ENCODE peak calls at places on chromosomes 5 and 9, in four cellular contexts. I is endothelial cell, P is transverse colon, L is T follicular helper cell. O is an unnamed sample.
A peak's percentile ranks its signal among the peaks of the same experiment; 100 is the strongest.

GRCh38 chr9:96008502-96009222 is 133.2 kb downstream of the ERCC6L2 start:
- DNase-seq in I (no peak), L (no peak), P (no peak), O (no peak)

GRCh38 chr9:114176601-114177295 is 21.4 kb downstream of the COL27A1 start:
- DNase-seq in L (no peak), I (no peak), P (no peak), O (no peak)

GRCh38 chr9:136433043-136433715 is 6.5 kb downstream of the INPP5E start:
- DNase-seq in P (no peak), I (no peak), L (no peak), O (no peak)

GRCh38 chr5:132184588-132184987 is 43.1 kb downstream of the P4HA2 start:
- DNase-seq in L (no peak), P (no peak), I (no peak), O (no peak)

GRCh38 chr5:9453480-9454011 is 92.3 kb downstream of the SEMA5A start:
- DNase-seq in L (no peak), I (no peak), P (no peak), O (no peak)

GRCh38 chr9:94817291-94818195 is 91.0 kb downstream of the AOPEP start:
- DNase-seq in L (no peak), P (no peak), I (no peak), O (no peak)

GRCh38 chr9:130302785-130303612 is 37.4 kb downstream of the HMCN2 start:
- DNase-seq in L (no peak), I (no peak), P (no peak), O (no peak)

GRCh38 chr9:2021731-2022130 is 6.6 kb downstream of the SMARCA2 start:
- DNase-seq in P (no peak), L (no peak), I (no peak), O (no peak)

GRCh38 chr5:176899946-176900782 is 1.0 kb upstream of the HK3 start:
- DNase-seq in L (no peak), I (no peak), P (no peak), O (no peak)

GRCh38 chr9:134619983-134620612 is 21.5 kb upstream of the COL5A1 start:
- DNase-seq in P (no peak), I (no peak), L (no peak), O (no peak)

GRCh38 chr5:107217721-107218130 is 453.0 kb downstream of the EFNA5 start:
- DNase-seq in I (no peak), P (no peak), L (no peak), O (no peak)

GRCh38 chr9:28456886-28457285 is 883.6 kb upstream of the C9orf72 start:
- DNase-seq in L (no peak), P (no peak), I (no peak), O (no peak)

GRCh38 chr9:126564128-126564527 is 49.6 kb upstream of the LMX1B start:
- DNase-seq in P (no peak), L (no peak), I (peak; percentile 51), O (no peak)

GRCh38 chr9:81771606-81772005 is 82.3 kb upstream of the TLE1 start:
- DNase-seq in I (no peak), P (no peak), L (no peak), O (no peak)